ENCODE peak calls at places on chromosomes 6 and 20, in four cellular contexts. U is K562, J is H1, M is GM12878. Y is an unnamed sample.

GRCh38 chr6:129440691-129441090 is 269.3 kb downstream of the ARHGAP18 start:
- DNase-seq in U (no peak), J (no peak), M (no peak), Y (peak)

GRCh38 chr6:24910850-24911712 is 24.7 kb downstream of the RIPOR2 start:
- DNase-seq in U (no peak), J (no peak), M (no peak), Y (peak)

GRCh38 chr6:43772571-43773049 is 2.6 kb downstream of the VEGFA start:
- DNase-seq in U (peak), J (no peak), M (no peak), Y (no peak)

GRCh38 chr20:25273541-25274358 is 25.9 kb downstream of the PYGB start:
- DNase-seq in U (no peak), J (peak), M (no peak), Y (no peak)

GRCh38 chr6:163347021-163347446 is 67.5 kb upstream of the QKI start:
- DNase-seq in U (no peak), J (no peak), M (no peak), Y (no peak)

GRCh38 chr20:15789083-15789482 is 784.2 kb downstream of the KIF16B start:
- DNase-seq in U (no peak), J (no peak), M (no peak), Y (no peak)

GRCh38 chr20:23671479-23671878 is 17.4 kb downstream of the CST4 start:
- DNase-seq in U (no peak), J (no peak), M (no peak), Y (no peak)

GRCh38 chr6:111810321-111811235 is 62.7 kb downstream of the FYN start:
- DNase-seq in U (no peak), J (no peak), M (no peak), Y (no peak)

GRCh38 chr6:139030539-139030938 is 2.0 kb downstream of the ABRACL start:
- DNase-seq in U (no peak), J (no peak), M (peak), Y (no peak)

GRCh38 chr20:13102689-13103088 is 93.9 kb downstream of the SPTLC3 start:
- DNase-seq in U (no peak), J (no peak), M (no peak), Y (no peak)

GRCh38 chr20:13101701-13102100 is 92.9 kb downstream of the SPTLC3 start:
- DNase-seq in U (no peak), J (no peak), M (no peak), Y (peak)

GRCh38 chr20:13102237-13102636 is 93.5 kb downstream of the SPTLC3 start:
- DNase-seq in U (no peak), J (no peak), M (no peak), Y (peak)

GRCh38 chr20:13105071-13105470 is 96.3 kb downstream of the SPTLC3 start:
- DNase-seq in U (no peak), J (no peak), M (no peak), Y (no peak)

DNA sequence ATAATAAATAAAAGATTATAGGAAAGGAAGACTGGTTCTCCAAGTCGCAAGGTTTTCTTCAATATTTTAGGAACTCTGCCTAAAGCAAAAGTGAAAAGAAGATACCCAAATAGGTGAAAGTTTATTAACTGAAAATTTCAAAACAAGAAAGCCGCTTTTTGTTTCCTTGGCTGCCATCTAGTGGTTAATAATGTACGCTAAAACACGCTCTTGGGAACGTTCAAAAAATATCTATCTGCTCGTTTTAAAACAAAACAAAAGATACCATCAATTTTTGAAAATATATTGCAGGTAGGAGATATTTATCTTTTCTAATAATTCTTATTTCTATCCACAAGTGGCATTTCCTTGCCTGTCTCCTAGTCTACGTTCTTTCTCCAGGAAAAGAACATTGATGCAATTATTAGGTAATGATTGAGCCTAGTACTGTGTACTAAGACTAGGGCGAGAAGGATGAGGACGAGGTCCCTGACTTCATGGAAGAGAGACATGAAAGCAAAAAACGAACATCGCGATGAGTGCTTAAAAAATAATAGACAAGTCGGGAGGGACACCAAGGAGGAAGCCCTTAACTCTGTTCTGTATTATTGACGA is 97.2 kb downstream of the SPTLC3 start:
- DNase-seq in U (peak), J (no peak), M (no peak), Y (peak)
- TF ChIP-seq CHD1 in U (no peak), J (no peak), M (no peak), Y (no peak)

DNA sequence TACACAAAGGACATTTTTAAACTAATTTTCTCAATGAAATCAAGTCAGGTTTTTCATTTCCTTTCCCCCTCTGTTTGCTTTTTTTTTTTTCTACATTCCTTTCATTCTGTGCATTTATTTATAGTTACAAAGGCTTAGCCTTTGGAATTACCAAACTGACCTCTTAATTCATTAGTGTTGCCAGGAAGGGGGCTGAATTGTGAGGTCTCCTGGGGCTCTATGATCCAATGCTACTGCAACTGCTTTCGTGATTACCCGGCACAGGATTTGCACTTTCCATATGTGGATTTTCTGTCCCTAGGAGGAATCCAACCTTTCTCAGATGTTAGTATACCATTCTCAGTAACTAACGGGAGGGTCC is 35.3 kb downstream of the NEDD9 start:
- DNase-seq in U (no peak), J (no peak), M (no peak), Y (peak)
- TF ChIP-seq CHD1 in U (no peak), J (no peak), M (no peak), Y (no peak)

GRCh38 chr6:52900536-52900935 is 9.0 kb downstream of the GSTA3 start:
- DNase-seq in U (no peak), J (no peak), M (no peak), Y (no peak)
- TF ChIP-seq CHD1 in U (no peak), J (no peak), M (no peak), Y (no peak)

GRCh38 chr6:37561361-37561760 is 61.7 kb upstream of the CCDC167 start:
- DNase-seq in U (no peak), J (no peak), M (no peak), Y (no peak)

GRCh38 chr6:37566209-37566859 is 66.6 kb upstream of the CCDC167 start:
- DNase-seq in U (peak), J (peak), M (no peak), Y (no peak)

GRCh38 chr6:37569317-37569716 is 69.6 kb upstream of the CCDC167 start:
- DNase-seq in U (no peak), J (no peak), M (no peak), Y (no peak)

GRCh38 chr6:37569999-37570776 is 70.5 kb upstream of the CCDC167 start:
- DNase-seq in U (no peak), J (no peak), M (no peak), Y (no peak)

DNA sequence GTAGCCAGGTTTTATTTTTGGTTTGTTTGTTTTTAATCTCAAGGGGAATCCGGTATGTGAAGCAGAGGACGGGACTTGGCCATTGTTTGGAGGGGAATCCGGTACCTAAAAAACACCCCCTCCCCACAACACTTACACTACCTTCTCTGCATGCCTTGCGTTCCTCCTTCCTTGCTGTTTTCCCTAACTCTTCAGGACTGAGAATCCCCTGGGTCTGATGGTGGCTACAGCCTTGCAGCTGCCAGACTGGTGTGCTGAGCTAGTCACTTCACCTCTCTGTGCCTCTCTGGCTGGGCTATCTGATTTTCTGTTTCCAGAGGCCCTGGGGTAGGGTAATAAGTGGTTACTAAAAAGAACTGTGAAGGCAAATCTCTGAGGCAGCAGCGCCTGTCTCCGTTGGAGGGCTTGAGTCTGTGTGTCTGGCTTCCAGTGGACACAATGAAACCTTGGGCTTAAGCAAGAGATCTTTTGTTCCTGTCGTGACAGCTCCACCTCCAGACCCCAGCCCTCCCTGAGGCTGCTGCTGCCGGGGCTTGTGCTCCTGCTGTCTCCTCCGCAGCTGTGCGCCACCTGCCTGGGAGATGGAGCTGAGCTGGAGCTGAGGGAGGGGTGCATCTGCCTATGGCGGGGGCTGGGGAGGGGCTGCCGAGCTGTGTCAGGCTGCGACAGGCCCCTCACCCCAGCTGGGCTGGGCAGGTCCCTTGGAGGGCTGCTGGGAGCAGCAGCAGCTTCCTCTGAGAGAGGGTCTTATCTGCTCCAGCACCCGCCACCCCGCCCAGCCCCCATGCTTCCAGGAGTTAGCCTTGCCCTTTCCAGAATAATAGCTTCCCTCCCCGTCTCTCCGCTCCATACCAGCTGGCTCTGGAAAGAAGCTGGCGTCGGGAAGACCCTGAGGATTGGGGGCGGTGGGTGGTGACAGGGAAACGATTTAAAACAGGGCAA is 65.8 kb upstream of the CCDC167 start:
- DNase-seq in U (no peak), J (peak), M (no peak), Y (no peak)
- TF ChIP-seq CHD1 in U (no peak), J (no peak), M (no peak), Y (no peak)

DNA sequence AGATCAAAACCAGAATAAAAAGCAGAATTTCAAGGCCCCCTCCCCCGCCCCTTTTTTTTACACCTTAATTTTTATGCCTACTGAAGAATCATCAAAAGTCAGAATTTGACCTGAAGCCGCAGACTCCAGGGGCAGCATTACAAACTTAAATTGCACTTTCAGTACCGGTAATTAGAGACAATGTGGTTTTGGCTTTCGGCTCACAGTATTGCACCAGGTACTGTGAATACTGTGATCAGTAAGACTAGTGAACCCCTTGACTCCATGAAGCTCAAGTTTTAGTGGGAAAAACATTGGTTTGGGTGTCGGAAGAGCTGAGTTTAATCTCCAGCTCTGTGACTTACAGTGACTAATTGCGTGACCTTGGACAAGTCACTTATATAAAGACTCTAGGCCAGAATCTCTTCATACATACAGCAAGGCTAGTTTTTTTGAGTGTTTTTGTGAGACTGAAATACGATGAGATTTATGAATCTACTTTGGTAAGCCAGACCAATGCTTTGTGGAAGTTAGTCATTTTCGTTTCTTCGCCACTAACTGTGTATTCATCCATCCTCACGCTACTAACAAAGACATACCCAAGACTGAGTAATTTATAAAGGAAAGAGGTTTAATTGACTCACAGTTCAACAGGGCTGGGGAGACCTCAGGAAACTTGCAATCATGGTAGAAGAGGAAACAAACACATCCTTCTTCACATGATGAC is 114.7 kb downstream of the SASH1 start:
- DNase-seq in U (no peak), J (no peak), M (no peak), Y (peak)
- TF ChIP-seq CHD1 in U (no peak), J (no peak), M (no peak), Y (no peak)

DNA sequence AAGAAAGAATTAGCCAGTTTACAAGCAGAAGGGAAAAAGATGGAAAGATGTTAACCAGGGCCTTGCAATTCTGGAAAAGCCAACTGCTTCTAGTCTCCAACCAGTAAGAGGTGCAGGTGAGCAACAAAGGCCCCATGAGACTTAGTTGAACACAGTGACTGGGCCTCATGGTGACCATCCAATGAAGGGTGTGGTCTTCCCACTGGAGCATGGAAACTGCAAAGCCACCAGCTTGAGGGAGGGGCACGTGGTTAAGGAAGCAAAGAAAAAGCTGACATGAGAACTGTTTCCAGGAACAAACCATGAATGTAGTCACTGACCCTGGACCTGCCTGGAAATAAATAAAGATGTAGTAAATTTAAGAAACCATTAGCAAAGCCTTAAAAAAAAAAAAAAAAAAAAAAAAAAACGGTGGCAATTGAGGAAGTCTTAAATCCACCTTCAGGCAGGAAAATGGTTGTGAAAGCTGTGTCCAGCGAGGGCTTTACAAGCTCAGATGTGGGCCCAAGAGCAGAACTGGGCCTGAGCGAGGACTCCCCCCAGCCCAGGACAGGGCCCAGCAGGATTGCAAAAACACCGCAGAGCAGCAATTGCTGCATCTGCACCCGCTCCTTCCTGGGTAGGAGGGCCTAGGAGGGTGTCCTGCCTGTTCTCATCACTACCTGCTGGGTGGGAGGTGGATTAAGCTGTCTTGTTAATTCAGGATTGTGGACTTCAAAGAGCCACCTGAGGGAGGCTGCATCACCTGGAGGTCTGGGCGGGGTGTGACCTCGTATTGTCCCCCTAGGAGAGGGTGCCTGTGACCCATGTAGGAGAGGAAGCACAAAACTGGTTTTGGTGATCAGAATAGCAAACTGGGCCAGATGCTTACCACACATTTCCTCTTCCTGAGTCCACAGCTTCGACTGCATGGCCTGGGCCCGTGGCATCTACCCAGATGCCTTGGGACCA is 10.3 kb downstream of the GFRA4 start:
- DNase-seq in U (peak), J (no peak), M (no peak), Y (no peak)
- TF ChIP-seq CHD1 in U (no peak), J (no peak), M (no peak), Y (no peak)

DNA sequence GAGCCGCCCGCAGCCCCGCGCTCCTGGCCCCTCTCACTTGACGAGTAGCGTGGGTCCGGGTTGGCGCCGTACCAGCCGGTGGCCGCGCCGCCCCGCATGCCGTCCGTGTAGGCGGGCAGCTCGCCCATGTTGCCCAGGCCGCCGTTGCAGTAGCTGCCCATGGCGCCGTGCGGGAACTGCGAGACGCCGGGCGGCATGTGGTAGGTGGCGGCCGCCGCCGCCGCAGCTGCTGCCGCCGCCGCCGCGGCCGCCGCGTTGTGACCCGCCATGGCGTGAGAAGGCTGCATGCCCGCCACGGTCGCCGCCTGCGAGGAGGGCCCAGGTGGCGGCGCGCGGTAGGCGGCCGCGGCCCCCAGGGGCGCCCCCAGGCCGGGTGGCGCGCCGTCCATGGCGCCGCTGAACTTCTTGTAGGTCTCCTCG is 395 bp downstream of the NKX2-4 start:
- DNase-seq in U (no peak), J (peak), M (no peak), Y (no peak)
- TF ChIP-seq CHD1 in U (no peak), J (no peak), M (no peak), Y (no peak)

GRCh38 chr6:116289876-116290275 is 10.1 kb upstream of the TSPYL1 start:
- DNase-seq in U (no peak), J (no peak), M (no peak), Y (no peak)

GRCh38 chr6:116290799-116291198 is 11.1 kb upstream of the TSPYL1 start:
- DNase-seq in U (no peak), J (no peak), M (no peak), Y (no peak)

GRCh38 chr6:116291701-116292396 is 12.1 kb upstream of the TSPYL1 start:
- DNase-seq in U (no peak), J (no peak), M (no peak), Y (no peak)

GRCh38 chr6:116286773-116287358 is 7.1 kb upstream of the TSPYL1 start:
- DNase-seq in U (no peak), J (no peak), M (no peak), Y (peak)

GRCh38 chr6:116287668-116288282 is 8.0 kb upstream of the TSPYL1 start:
- DNase-seq in U (peak), J (no peak), M (no peak), Y (peak)
- TF ChIP-seq CHD1 in U (no peak), J (no peak), M (no peak), Y (no peak)

GRCh38 chr6:150016324-150017185 is 8.8 kb downstream of the RAET1L start:
- DNase-seq in U (no peak), J (peak), M (no peak), Y (peak)
- TF ChIP-seq CHD1 in U (no peak), J (no peak), M (no peak), Y (no peak)